ENCODE peak calls at places on chromosomes 7 and 10, in seven cellular contexts. N, O, E, T, M, P and I are unnamed samples.

GRCh38 chr7:124072603-124073324 is 39.9 kb upstream of the TMEM229A start:
- DNase-seq in N (no peak), O (no peak), E (no peak), T (no peak), M (no peak), P (peak; percentile 78), I (no peak)

GRCh38 chr10:26488344-26488743 is 50.2 kb downstream of the APBB1IP start:
- DNase-seq in N (no peak), O (no peak), E (no peak), T (no peak), M (no peak), P (peak; percentile 48), I (no peak)

GRCh38 chr10:43075612-43076003 is 1.3 kb upstream of the RET start:
- DNase-seq in N (peak; percentile 19), O (peak; percentile 29), E (no peak), T (no peak), M (no peak), P (no peak), I (no peak)

GRCh38 chr10:75547391-75548298 is 116.2 kb downstream of the LRMDA start:
- DNase-seq in N (no peak), O (no peak), E (peak; percentile 91), T (no peak), M (no peak), P (peak; percentile 90), I (no peak)

GRCh38 chr10:81548160-81548559 is 326.8 kb upstream of the NRG3 start:
- DNase-seq in N (no peak), O (no peak), E (no peak), T (no peak), M (no peak), P (no peak), I (no peak)

GRCh38 chr10:7405637-7406036 is 5.2 kb downstream of the SFMBT2 start:
- DNase-seq in N (no peak), O (no peak), E (no peak), T (no peak), M (no peak), P (no peak), I (no peak)

GRCh38 chr7:81684513-81685262 is 85.2 kb downstream of the HGF start:
- DNase-seq in N (peak; percentile 95), O (peak; percentile 89), E (peak; percentile 96), T (peak; percentile 78), M (no peak), P (peak; percentile 100), I (no peak)

GRCh38 chr10:77428776-77429395 is 208.7 kb downstream of the KCNMA1 start:
- DNase-seq in N (peak; percentile 24), O (peak; percentile 62), E (peak; percentile 85), T (peak; percentile 2), M (no peak), P (peak; percentile 87), I (no peak)

GRCh38 chr10:100508691-100509150 is 10.9 kb downstream of the SEC31B start:
- DNase-seq in N (peak; percentile 46), O (no peak), E (peak; percentile 62), T (peak; percentile 8), M (no peak), P (peak; percentile 70), I (peak; percentile 12)

GRCh38 chr10:49385939-49386922 is 9.7 kb downstream of the DRGX start:
- DNase-seq in N (no peak), O (no peak), E (peak; percentile 45), T (no peak), M (no peak), P (no peak), I (no peak)